ENCODE peak calls at places on chromosomes 5 and 9, in four cellular contexts. X is cardiac muscle cell, K is A673, I is lower lobe of right lung. Y is an unnamed sample.

GRCh38 chr5:78373231-78373630 is 12.8 kb downstream of the SCAMP1 start:
- DNase-seq in X (no peak), K (no peak), I (no peak), Y (peak)

GRCh38 chr5:63125862-63126261 is 547.2 kb downstream of the LRRC70 start:
- DNase-seq in X (peak), K (peak), I (no peak), Y (peak)

GRCh38 chr5:103582364-103582763 is 19.8 kb upstream of the NUDT12 start:
- DNase-seq in X (peak), K (peak), I (no peak), Y (peak)

GRCh38 chr5:172274951-172275753 is 8.4 kb downstream of the UBTD2 start:
- DNase-seq in X (no peak), K (peak), I (no peak), Y (no peak)

GRCh38 chr5:167950126-167950721 is 341.2 kb upstream of the WWC1 start:
- DNase-seq in X (no peak), K (peak), I (no peak), Y (peak)

GRCh38 chr9:113578279-113578865 is 114.8 kb downstream of the RGS3 start:
- DNase-seq in X (no peak), K (no peak), I (no peak), Y (no peak)

GRCh38 chr5:173198049-173198448 is 37.0 kb downstream of the NKX2-5 start:
- DNase-seq in X (no peak), K (no peak), I (no peak), Y (no peak)

GRCh38 chr9:95363051-95363841 is 45.7 kb upstream of the FANCC start:
- DNase-seq in X (no peak), K (peak), I (no peak), Y (peak)

GRCh38 chr9:13532407-13532806 is 252.9 kb upstream of the MPDZ start:
- DNase-seq in X (no peak), K (no peak), I (no peak), Y (no peak)

GRCh38 chr9:83934569-83935275 is 13.5 kb upstream of the KIF27 start:
- DNase-seq in X (no peak), K (peak), I (no peak), Y (peak)

GRCh38 chr9:93086445-93087224 is 9.4 kb upstream of the CARD19 start:
- DNase-seq in X (no peak), K (no peak), I (peak), Y (no peak)

GRCh38 chr5:15528476-15528875 is 28.5 kb downstream of the FBXL7 start:
- DNase-seq in X (no peak), K (peak), I (no peak), Y (no peak)

GRCh38 chr5:149206524-149207141 is 65.0 kb upstream of the AFAP1L1 start:
- DNase-seq in X (no peak), K (no peak), I (no peak), Y (peak)

GRCh38 chr9:107485451-107486043 is 4.0 kb downstream of the KLF4 start:
- DNase-seq in X (no peak), K (no peak), I (no peak), Y (no peak)

GRCh38 chr9:77251050-77251449 is 73.7 kb downstream of the VPS13A start:
- DNase-seq in X (no peak), K (no peak), I (no peak), Y (no peak)

GRCh38 chr9:109411818-109412352 is 86.2 kb downstream of the PTPN3 start:
- DNase-seq in X (peak), K (peak), I (no peak), Y (peak)

GRCh38 chr5:19987594-19988345 is at the start of gene CDH18:
- DNase-seq in X (peak), K (peak), I (peak), Y (peak)

GRCh38 chr9:103997861-103998370 is 96.2 kb upstream of the SMC2 start:
- DNase-seq in X (no peak), K (no peak), I (no peak), Y (no peak)

GRCh38 chr5:32583582-32584232 is 1.6 kb upstream of the SUB1 start:
- DNase-seq in X (no peak), K (no peak), I (no peak), Y (no peak)

GRCh38 chr9:110602281-110602680 is 22.7 kb upstream of the SVEP1 start:
- DNase-seq in X (no peak), K (peak), I (no peak), Y (no peak)

GRCh38 chr9:98091735-98092632 is 27.0 kb downstream of the TRIM14 start:
- DNase-seq in X (no peak), K (no peak), I (no peak), Y (peak)

GRCh38 chr5:158553195-158553945 is 546.3 kb downstream of the EBF1 start:
- DNase-seq in X (no peak), K (no peak), I (no peak), Y (peak)

GRCh38 chr9:86684148-86684547 is 263.2 kb downstream of the GAS1 start:
- DNase-seq in X (no peak), K (no peak), I (no peak), Y (no peak)

GRCh38 chr9:123327697-123328100 is 28.3 kb upstream of the CRB2 start:
- DNase-seq in X (no peak), K (no peak), I (peak), Y (no peak)

GRCh38 chr5:151298465-151298864 is 5.1 kb downstream of the SLC36A3 start:
- DNase-seq in X (no peak), K (no peak), I (no peak), Y (no peak)

GRCh38 chr5:151296478-151296830 is 7.1 kb downstream of the SLC36A3 start:
- DNase-seq in X (no peak), K (no peak), I (no peak), Y (no peak)

GRCh38 chr5:151296974-151297373 is 6.6 kb downstream of the SLC36A3 start:
- DNase-seq in X (no peak), K (no peak), I (no peak), Y (no peak)

GRCh38 chr5:151295801-151296477 is 7.6 kb downstream of the SLC36A3 start:
- DNase-seq in X (no peak), K (no peak), I (no peak), Y (no peak)

GRCh38 chr5:151298063-151298462 is 5.5 kb downstream of the SLC36A3 start:
- DNase-seq in X (peak), K (peak), I (no peak), Y (peak)
- TF ChIP-seq CTCF in X (peak), K (peak), I (no peak), Y (peak)

GRCh38 chr5:176531902-176532493 is 5.2 kb downstream of the RNF44 start:
- DNase-seq in X (no peak), K (no peak), I (peak), Y (no peak)
- H3K4me3 ChIP-seq in X (no peak), K (no peak), I (no peak), Y (no peak)

GRCh38 chr9:82504620-82505019 is 516.0 kb downstream of the SPATA31D1 start:
- DNase-seq in X (no peak), K (no peak), I (no peak), Y (no peak)
- TF ChIP-seq CTCF in X (no peak), K (no peak), I (no peak), Y (no peak)

DNA sequence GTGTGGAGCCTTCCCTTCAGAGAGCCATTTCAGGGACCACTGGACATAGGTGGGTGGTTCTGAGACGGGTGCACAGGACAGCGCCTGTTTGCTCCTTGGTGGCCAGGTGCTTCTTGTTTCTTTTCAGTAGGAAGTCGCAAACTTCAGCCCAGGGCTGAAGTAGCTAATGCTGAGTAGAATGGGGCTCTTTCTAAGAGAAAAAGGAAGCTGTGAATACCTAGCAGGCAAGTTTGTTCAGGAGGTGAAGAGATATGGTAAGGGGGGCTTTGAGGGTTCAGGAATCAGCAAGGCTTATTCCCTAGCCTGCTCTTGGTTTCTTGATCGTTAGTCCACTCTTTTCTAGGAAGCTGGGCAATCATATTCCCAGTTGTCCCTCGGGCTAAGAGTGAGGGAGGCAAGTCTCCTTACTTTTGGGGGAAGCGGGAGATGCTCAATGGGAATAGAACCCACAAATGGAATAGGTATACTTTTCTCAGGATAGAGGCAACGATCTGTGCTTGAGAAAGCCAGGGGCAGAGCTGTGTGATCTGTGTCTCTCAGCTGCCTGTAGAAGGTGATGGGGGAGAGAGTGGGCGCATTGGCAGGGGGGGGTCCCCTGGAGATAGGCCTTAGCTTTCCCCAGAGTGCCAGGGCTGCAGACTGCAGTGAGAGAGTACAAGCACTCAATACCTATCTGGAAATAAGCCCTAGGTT is 1.9 kb upstream of the PURA start:
- DNase-seq in X (no peak), K (no peak), I (no peak), Y (no peak)
- H3K4me3 ChIP-seq in X (no peak), K (no peak), I (no peak), Y (no peak)

GRCh38 chr5:108345541-108346171 is 36.2 kb downstream of the FBXL17 start:
- DNase-seq in X (peak), K (peak), I (no peak), Y (peak)
- TF ChIP-seq CTCF in X (no peak), K (peak), I (peak), Y (peak)